ENCODE peak calls at places on chromosome 15, in eight cellular contexts. One of them, this sample, is unnamed.

GRCh38 chr15:43237842-43238470 is 17.1 kb upstream of the EPB42 start:
- DNase-seq in psoas muscle: peak
- DNase-seq in lung: no peak
- DNase-seq in endodermal cell: no peak
- DNase-seq in fibroblast of mammary gland: no peak
- DNase-seq in fibroblast of the aortic adventitia: no peak
- DNase-seq in tibial nerve: no peak
- DNase-seq in heart right ventricle: no peak
- DNase-seq in this sample: no peak

GRCh38 chr15:96037584-96037983 is 292.9 kb upstream of the NR2F2 start:
- DNase-seq in lung: no peak
- DNase-seq in fibroblast of mammary gland: no peak
- DNase-seq in tibial nerve: no peak
- DNase-seq in psoas muscle: no peak
- DNase-seq in heart right ventricle: no peak
- DNase-seq in fibroblast of the aortic adventitia: no peak
- DNase-seq in endodermal cell: no peak
- DNase-seq in this sample: no peak

GRCh38 chr15:40240619-40241304 is 1.9 kb downstream of the PAK6 start:
- DNase-seq in fibroblast of the aortic adventitia: no peak
- DNase-seq in tibial nerve: no peak
- DNase-seq in lung: no peak
- DNase-seq in fibroblast of mammary gland: no peak
- DNase-seq in heart right ventricle: no peak
- DNase-seq in endodermal cell: peak
- DNase-seq in psoas muscle: no peak
- DNase-seq in this sample: no peak

GRCh38 chr15:28001641-28002040 is 97.5 kb downstream of the OCA2 start:
- DNase-seq in lung: peak
- DNase-seq in heart right ventricle: no peak
- DNase-seq in psoas muscle: no peak
- DNase-seq in fibroblast of the aortic adventitia: no peak
- DNase-seq in tibial nerve: no peak
- DNase-seq in endodermal cell: no peak
- DNase-seq in fibroblast of mammary gland: no peak
- DNase-seq in this sample: no peak

GRCh38 chr15:63497642-63498100 is 6.7 kb upstream of the USP3 start:
- DNase-seq in fibroblast of the aortic adventitia: no peak
- DNase-seq in endodermal cell: no peak
- DNase-seq in heart right ventricle: no peak
- DNase-seq in tibial nerve: no peak
- DNase-seq in lung: peak
- DNase-seq in psoas muscle: no peak
- DNase-seq in fibroblast of mammary gland: no peak
- DNase-seq in this sample: no peak

GRCh38 chr15:65743637-65744252 is 48.3 kb downstream of the DENND4A start:
- DNase-seq in fibroblast of the aortic adventitia: no peak
- DNase-seq in lung: no peak
- DNase-seq in endodermal cell: no peak
- DNase-seq in heart right ventricle: no peak
- DNase-seq in fibroblast of mammary gland: no peak
- DNase-seq in psoas muscle: no peak
- DNase-seq in tibial nerve: no peak
- DNase-seq in this sample: no peak

GRCh38 chr15:64182859-64183258 is 20.0 kb upstream of the PPIB start:
- DNase-seq in lung: no peak
- DNase-seq in heart right ventricle: no peak
- DNase-seq in psoas muscle: no peak
- DNase-seq in fibroblast of the aortic adventitia: no peak
- DNase-seq in tibial nerve: no peak
- DNase-seq in endodermal cell: no peak
- DNase-seq in fibroblast of mammary gland: no peak
- DNase-seq in this sample: no peak

GRCh38 chr15:31046759-31047359 is 54.7 kb downstream of the TRPM1 start:
- DNase-seq in tibial nerve: no peak
- DNase-seq in endodermal cell: peak
- DNase-seq in lung: no peak
- DNase-seq in fibroblast of mammary gland: no peak
- DNase-seq in heart right ventricle: no peak
- DNase-seq in psoas muscle: no peak
- DNase-seq in fibroblast of the aortic adventitia: no peak
- DNase-seq in this sample: no peak

GRCh38 chr15:62989366-62990055 is 53.0 kb upstream of the TPM1 start:
- DNase-seq in psoas muscle: no peak
- DNase-seq in heart right ventricle: no peak
- DNase-seq in fibroblast of mammary gland: peak
- DNase-seq in lung: no peak
- DNase-seq in endodermal cell: no peak
- DNase-seq in fibroblast of the aortic adventitia: peak
- DNase-seq in tibial nerve: no peak
- DNase-seq in this sample: no peak

GRCh38 chr15:42081463-42081830 is 12.9 kb downstream of the PLA2G4D start:
- DNase-seq in heart right ventricle: no peak
- DNase-seq in psoas muscle: no peak
- DNase-seq in fibroblast of the aortic adventitia: no peak
- DNase-seq in endodermal cell: no peak
- DNase-seq in lung: no peak
- DNase-seq in tibial nerve: no peak
- DNase-seq in fibroblast of mammary gland: no peak
- DNase-seq in this sample: no peak

GRCh38 chr15:34808016-34808415 is 12.7 kb upstream of the ACTC1 start:
- DNase-seq in heart right ventricle: no peak
- DNase-seq in endodermal cell: no peak
- DNase-seq in psoas muscle: no peak
- DNase-seq in fibroblast of mammary gland: peak
- DNase-seq in fibroblast of the aortic adventitia: peak
- DNase-seq in tibial nerve: no peak
- DNase-seq in lung: no peak
- DNase-seq in this sample: no peak

GRCh38 chr15:41655716-41656115 is 4.5 kb upstream of the MGA start:
- DNase-seq in lung: no peak
- DNase-seq in heart right ventricle: no peak
- DNase-seq in tibial nerve: no peak
- DNase-seq in fibroblast of the aortic adventitia: no peak
- DNase-seq in psoas muscle: no peak
- DNase-seq in endodermal cell: no peak
- DNase-seq in fibroblast of mammary gland: peak
- DNase-seq in this sample: no peak

GRCh38 chr15:33313491-33313890 is 2.7 kb downstream of the RYR3 start:
- DNase-seq in fibroblast of mammary gland: no peak
- DNase-seq in lung: no peak
- DNase-seq in fibroblast of the aortic adventitia: no peak
- DNase-seq in psoas muscle: no peak
- DNase-seq in heart right ventricle: no peak
- DNase-seq in tibial nerve: no peak
- DNase-seq in endodermal cell: no peak
- DNase-seq in this sample: no peak

GRCh38 chr15:33314115-33314514 is 3.3 kb downstream of the RYR3 start:
- DNase-seq in fibroblast of the aortic adventitia: no peak
- DNase-seq in endodermal cell: no peak
- DNase-seq in heart right ventricle: no peak
- DNase-seq in tibial nerve: no peak
- DNase-seq in fibroblast of mammary gland: no peak
- DNase-seq in psoas muscle: no peak
- DNase-seq in lung: no peak
- DNase-seq in this sample: no peak

GRCh38 chr15:33310481-33311311 is at the start of gene RYR3:
- DNase-seq in tibial nerve: no peak
- DNase-seq in heart right ventricle: peak
- DNase-seq in fibroblast of mammary gland: peak
- DNase-seq in psoas muscle: peak
- DNase-seq in fibroblast of the aortic adventitia: no peak
- DNase-seq in lung: no peak
- DNase-seq in endodermal cell: peak
- DNase-seq in this sample: no peak

GRCh38 chr15:33309602-33310276 is 1.0 kb upstream of the RYR3 start:
- DNase-seq in fibroblast of mammary gland: peak
- DNase-seq in heart right ventricle: peak
- DNase-seq in psoas muscle: no peak
- DNase-seq in endodermal cell: peak
- DNase-seq in lung: no peak
- DNase-seq in fibroblast of the aortic adventitia: no peak
- DNase-seq in tibial nerve: no peak
- DNase-seq in this sample: no peak

GRCh38 chr15:33311312-33311971 is 675 bp downstream of the RYR3 start:
- DNase-seq in endodermal cell: peak
- DNase-seq in fibroblast of mammary gland: no peak
- DNase-seq in fibroblast of the aortic adventitia: no peak
- DNase-seq in tibial nerve: no peak
- DNase-seq in lung: no peak
- DNase-seq in heart right ventricle: peak
- DNase-seq in psoas muscle: no peak
- DNase-seq in this sample: no peak
- TF ChIP-seq CTCF in endodermal cell: peak
- TF ChIP-seq CTCF in fibroblast of mammary gland: no peak
- TF ChIP-seq CTCF in fibroblast of the aortic adventitia: no peak
- TF ChIP-seq CTCF in tibial nerve: no peak
- TF ChIP-seq CTCF in lung: no peak
- TF ChIP-seq CTCF in heart right ventricle: no peak
- TF ChIP-seq CTCF in psoas muscle: peak
- TF ChIP-seq CTCF in this sample: peak

GRCh38 chr15:90083419-90083818 is 18.8 kb downstream of the IDH2 start:
- DNase-seq in psoas muscle: no peak
- DNase-seq in endodermal cell: no peak
- DNase-seq in lung: no peak
- DNase-seq in tibial nerve: no peak
- DNase-seq in heart right ventricle: no peak
- DNase-seq in fibroblast of mammary gland: no peak
- DNase-seq in fibroblast of the aortic adventitia: no peak
- DNase-seq in this sample: no peak

GRCh38 chr15:90082140-90082713 is 20.0 kb downstream of the IDH2 start:
- DNase-seq in fibroblast of mammary gland: no peak
- DNase-seq in lung: no peak
- DNase-seq in endodermal cell: peak
- DNase-seq in fibroblast of the aortic adventitia: no peak
- DNase-seq in tibial nerve: no peak
- DNase-seq in psoas muscle: no peak
- DNase-seq in heart right ventricle: no peak
- DNase-seq in this sample: no peak

GRCh38 chr15:90079619-90080559 is 22.4 kb downstream of the IDH2 start:
- DNase-seq in tibial nerve: no peak
- DNase-seq in fibroblast of the aortic adventitia: no peak
- DNase-seq in lung: no peak
- DNase-seq in heart right ventricle: no peak
- DNase-seq in fibroblast of mammary gland: no peak
- DNase-seq in psoas muscle: no peak
- DNase-seq in endodermal cell: no peak
- DNase-seq in this sample: no peak

GRCh38 chr15:90078965-90079364 is 23.3 kb downstream of the IDH2 start:
- DNase-seq in heart right ventricle: no peak
- DNase-seq in endodermal cell: peak
- DNase-seq in fibroblast of the aortic adventitia: no peak
- DNase-seq in psoas muscle: no peak
- DNase-seq in fibroblast of mammary gland: no peak
- DNase-seq in lung: no peak
- DNase-seq in tibial nerve: no peak
- DNase-seq in this sample: no peak

DNA sequence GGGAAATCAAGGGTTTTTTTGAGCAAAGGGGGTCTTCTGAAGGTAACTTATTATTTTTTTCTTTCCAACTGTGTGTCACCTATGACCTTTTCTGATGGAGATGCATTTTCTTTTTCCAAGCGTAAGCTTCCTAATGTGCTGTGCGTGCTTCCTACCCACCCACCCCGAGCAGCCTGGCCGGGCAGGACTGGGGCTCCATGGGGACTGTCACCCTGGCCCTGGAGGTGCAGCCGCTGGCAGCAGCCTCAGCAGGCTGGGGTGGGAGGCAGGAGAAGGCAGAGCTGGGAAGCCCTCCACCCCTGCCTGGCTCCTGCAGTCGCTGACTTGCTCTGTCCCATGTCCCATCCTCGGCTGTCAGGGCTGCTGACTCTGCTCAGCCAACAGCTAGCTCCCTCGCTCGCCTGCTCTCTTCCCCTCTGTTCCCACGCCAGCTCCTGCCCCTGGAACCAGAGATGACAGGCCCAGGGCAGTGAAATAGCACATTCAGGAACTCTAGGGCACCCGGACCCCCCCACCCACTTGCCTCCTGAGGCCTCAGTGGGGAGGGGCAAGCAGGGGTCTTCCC is 21.4 kb downstream of the IDH2 start:
- DNase-seq in tibial nerve: no peak
- DNase-seq in fibroblast of mammary gland: no peak
- DNase-seq in endodermal cell: no peak
- DNase-seq in heart right ventricle: no peak
- DNase-seq in fibroblast of the aortic adventitia: no peak
- DNase-seq in psoas muscle: no peak
- DNase-seq in lung: no peak
- DNase-seq in this sample: no peak
- H3K4me3 ChIP-seq in tibial nerve: no peak
- H3K4me3 ChIP-seq in fibroblast of mammary gland: no peak
- H3K4me3 ChIP-seq in endodermal cell: no peak
- H3K4me3 ChIP-seq in heart right ventricle: no peak
- H3K4me3 ChIP-seq in fibroblast of the aortic adventitia: no peak
- H3K4me3 ChIP-seq in psoas muscle: no peak
- H3K4me3 ChIP-seq in lung: no peak
- H3K4me3 ChIP-seq in this sample: no peak

GRCh38 chr15:49675051-49675450 is 54.2 kb downstream of the DTWD1 start:
- DNase-seq in psoas muscle: no peak
- DNase-seq in heart right ventricle: no peak
- DNase-seq in fibroblast of the aortic adventitia: peak
- DNase-seq in fibroblast of mammary gland: peak
- DNase-seq in lung: no peak
- DNase-seq in tibial nerve: no peak
- DNase-seq in endodermal cell: no peak
- DNase-seq in this sample: peak
- TF ChIP-seq CTCF in psoas muscle: no peak
- TF ChIP-seq CTCF in heart right ventricle: no peak
- TF ChIP-seq CTCF in fibroblast of the aortic adventitia: peak
- TF ChIP-seq CTCF in fibroblast of mammary gland: peak
- TF ChIP-seq CTCF in lung: no peak
- TF ChIP-seq CTCF in tibial nerve: no peak
- TF ChIP-seq CTCF in endodermal cell: peak
- TF ChIP-seq CTCF in this sample: peak

GRCh38 chr15:85377986-85378385 is 2.4 kb upstream of the AKAP13 start:
- DNase-seq in psoas muscle: no peak
- DNase-seq in lung: no peak
- DNase-seq in fibroblast of the aortic adventitia: no peak
- DNase-seq in endodermal cell: peak
- DNase-seq in heart right ventricle: no peak
- DNase-seq in fibroblast of mammary gland: no peak
- DNase-seq in tibial nerve: no peak
- DNase-seq in this sample: no peak
- H3K4me3 ChIP-seq in psoas muscle: no peak
- H3K4me3 ChIP-seq in lung: no peak
- H3K4me3 ChIP-seq in fibroblast of the aortic adventitia: no peak
- H3K4me3 ChIP-seq in endodermal cell: no peak
- H3K4me3 ChIP-seq in heart right ventricle: no peak
- H3K4me3 ChIP-seq in fibroblast of mammary gland: no peak
- H3K4me3 ChIP-seq in tibial nerve: no peak
- H3K4me3 ChIP-seq in this sample: no peak

DNA sequence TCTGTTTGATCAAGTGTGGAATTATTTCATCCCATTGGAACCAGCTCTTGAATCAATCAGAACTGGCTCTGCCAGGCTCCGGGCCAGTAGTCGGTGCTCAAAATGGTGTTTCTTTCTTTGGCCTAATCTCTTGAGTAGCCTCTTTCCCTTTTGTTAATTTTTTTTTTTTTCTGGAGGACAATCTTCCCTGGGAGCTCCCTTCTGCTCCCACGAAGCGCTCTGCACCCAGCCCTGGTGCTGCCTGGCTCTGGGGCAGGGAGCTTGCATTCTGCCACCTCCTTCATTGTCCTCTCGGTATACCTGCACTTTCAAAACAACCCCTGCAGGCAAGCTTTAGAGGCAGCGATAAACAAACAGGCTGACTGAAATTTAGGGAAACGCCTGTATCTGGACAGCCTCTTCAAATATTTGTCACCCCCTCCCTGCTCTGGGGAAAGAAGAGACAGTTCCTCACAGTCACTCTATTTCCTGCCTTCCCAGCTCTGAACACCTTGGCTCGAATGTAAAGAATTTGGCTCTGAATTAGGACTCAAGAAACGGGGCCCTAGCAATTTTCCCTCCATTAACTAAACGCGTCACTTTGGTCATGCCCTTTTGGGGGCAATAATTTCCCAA is 1.1 kb upstream of the THSD4 start:
- DNase-seq in fibroblast of the aortic adventitia: no peak
- DNase-seq in tibial nerve: no peak
- DNase-seq in fibroblast of mammary gland: no peak
- DNase-seq in lung: no peak
- DNase-seq in heart right ventricle: no peak
- DNase-seq in endodermal cell: peak
- DNase-seq in psoas muscle: no peak
- DNase-seq in this sample: no peak
- TF ChIP-seq CTCF in fibroblast of the aortic adventitia: no peak
- TF ChIP-seq CTCF in tibial nerve: no peak
- TF ChIP-seq CTCF in fibroblast of mammary gland: no peak
- TF ChIP-seq CTCF in lung: no peak
- TF ChIP-seq CTCF in heart right ventricle: no peak
- TF ChIP-seq CTCF in endodermal cell: no peak
- TF ChIP-seq CTCF in psoas muscle: no peak
- TF ChIP-seq CTCF in this sample: no peak